ENCODE peak calls at places on chromosomes 1 and 21, in eight cellular contexts. One of them, this sample, is unnamed.

GRCh38 chr1:40316595-40317393 is at the start of gene COL9A2:
- DNase-seq in CD4-positive, CD25-positive, alpha-beta regulatory T cell: peak
- DNase-seq in fibroblast of lung: peak
- DNase-seq in Panc1: no peak
- DNase-seq in psoas muscle: peak
- DNase-seq in lung: no peak
- DNase-seq in cardiac muscle cell: peak
- DNase-seq in heart right ventricle: peak
- DNase-seq in this sample: peak

GRCh38 chr21:42834730-42835191 is 44.6 kb downstream of the WDR4 start:
- DNase-seq in cardiac muscle cell: no peak
- DNase-seq in fibroblast of lung: no peak
- DNase-seq in CD4-positive, CD25-positive, alpha-beta regulatory T cell: no peak
- DNase-seq in psoas muscle: no peak
- DNase-seq in heart right ventricle: no peak
- DNase-seq in lung: no peak
- DNase-seq in Panc1: no peak
- DNase-seq in this sample: no peak

GRCh38 chr1:68384321-68384813 is 65.4 kb downstream of the RPE65 start:
- DNase-seq in cardiac muscle cell: no peak
- DNase-seq in Panc1: peak
- DNase-seq in psoas muscle: no peak
- DNase-seq in lung: no peak
- DNase-seq in CD4-positive, CD25-positive, alpha-beta regulatory T cell: no peak
- DNase-seq in fibroblast of lung: peak
- DNase-seq in heart right ventricle: no peak
- DNase-seq in this sample: no peak

GRCh38 chr21:32131960-32132359 is 146.9 kb downstream of the MIS18A start:
- DNase-seq in fibroblast of lung: peak
- DNase-seq in cardiac muscle cell: no peak
- DNase-seq in heart right ventricle: no peak
- DNase-seq in lung: no peak
- DNase-seq in Panc1: no peak
- DNase-seq in psoas muscle: no peak
- DNase-seq in CD4-positive, CD25-positive, alpha-beta regulatory T cell: no peak
- DNase-seq in this sample: no peak

GRCh38 chr21:39444406-39445145 is 1.0 kb downstream of the LCA5L start:
- DNase-seq in psoas muscle: no peak
- DNase-seq in fibroblast of lung: peak
- DNase-seq in CD4-positive, CD25-positive, alpha-beta regulatory T cell: no peak
- DNase-seq in cardiac muscle cell: peak
- DNase-seq in lung: no peak
- DNase-seq in Panc1: no peak
- DNase-seq in heart right ventricle: no peak
- DNase-seq in this sample: peak

GRCh38 chr1:204923626-204924012 is 53.0 kb downstream of the NFASC start:
- DNase-seq in fibroblast of lung: no peak
- DNase-seq in heart right ventricle: no peak
- DNase-seq in psoas muscle: no peak
- DNase-seq in cardiac muscle cell: no peak
- DNase-seq in CD4-positive, CD25-positive, alpha-beta regulatory T cell: no peak
- DNase-seq in Panc1: no peak
- DNase-seq in lung: no peak
- DNase-seq in this sample: peak

GRCh38 chr1:151067185-151067584 is 3.4 kb upstream of the GABPB2 start:
- DNase-seq in lung: no peak
- DNase-seq in Panc1: no peak
- DNase-seq in fibroblast of lung: no peak
- DNase-seq in heart right ventricle: no peak
- DNase-seq in cardiac muscle cell: no peak
- DNase-seq in CD4-positive, CD25-positive, alpha-beta regulatory T cell: no peak
- DNase-seq in psoas muscle: no peak
- DNase-seq in this sample: no peak

GRCh38 chr1:182389619-182390047 is 2.0 kb downstream of the GLUL start:
- DNase-seq in heart right ventricle: no peak
- DNase-seq in Panc1: no peak
- DNase-seq in fibroblast of lung: no peak
- DNase-seq in CD4-positive, CD25-positive, alpha-beta regulatory T cell: no peak
- DNase-seq in psoas muscle: no peak
- DNase-seq in lung: peak
- DNase-seq in cardiac muscle cell: no peak
- DNase-seq in this sample: no peak

GRCh38 chr1:220528679-220529529 is 968 bp downstream of the MARK1 start:
- DNase-seq in Panc1: no peak
- DNase-seq in lung: no peak
- DNase-seq in psoas muscle: no peak
- DNase-seq in fibroblast of lung: no peak
- DNase-seq in CD4-positive, CD25-positive, alpha-beta regulatory T cell: no peak
- DNase-seq in heart right ventricle: peak
- DNase-seq in cardiac muscle cell: peak
- DNase-seq in this sample: no peak

GRCh38 chr1:202282596-202283283 is 59.0 kb downstream of the UBE2T start:
- DNase-seq in lung: no peak
- DNase-seq in heart right ventricle: no peak
- DNase-seq in psoas muscle: no peak
- DNase-seq in CD4-positive, CD25-positive, alpha-beta regulatory T cell: no peak
- DNase-seq in cardiac muscle cell: no peak
- DNase-seq in fibroblast of lung: peak
- DNase-seq in Panc1: no peak
- DNase-seq in this sample: no peak

GRCh38 chr1:175040324-175040910 is 17.2 kb upstream of the MRPS14 start:
- DNase-seq in Panc1: no peak
- DNase-seq in heart right ventricle: no peak
- DNase-seq in fibroblast of lung: no peak
- DNase-seq in lung: no peak
- DNase-seq in psoas muscle: no peak
- DNase-seq in CD4-positive, CD25-positive, alpha-beta regulatory T cell: no peak
- DNase-seq in cardiac muscle cell: no peak
- DNase-seq in this sample: no peak

GRCh38 chr1:53086504-53087070 is 24.6 kb downstream of the PODN start:
- DNase-seq in CD4-positive, CD25-positive, alpha-beta regulatory T cell: no peak
- DNase-seq in lung: no peak
- DNase-seq in heart right ventricle: no peak
- DNase-seq in Panc1: no peak
- DNase-seq in cardiac muscle cell: peak
- DNase-seq in fibroblast of lung: no peak
- DNase-seq in psoas muscle: no peak
- DNase-seq in this sample: no peak

GRCh38 chr1:241181471-241181870 is 175.5 kb downstream of the RGS7 start:
- DNase-seq in heart right ventricle: no peak
- DNase-seq in lung: no peak
- DNase-seq in fibroblast of lung: no peak
- DNase-seq in psoas muscle: no peak
- DNase-seq in Panc1: no peak
- DNase-seq in cardiac muscle cell: no peak
- DNase-seq in CD4-positive, CD25-positive, alpha-beta regulatory T cell: no peak
- DNase-seq in this sample: no peak

GRCh38 chr1:26177182-26177684 is at the start of gene CNKSR1:
- DNase-seq in heart right ventricle: no peak
- DNase-seq in CD4-positive, CD25-positive, alpha-beta regulatory T cell: no peak
- DNase-seq in cardiac muscle cell: peak
- DNase-seq in Panc1: no peak
- DNase-seq in lung: peak
- DNase-seq in psoas muscle: no peak
- DNase-seq in fibroblast of lung: no peak
- DNase-seq in this sample: no peak

GRCh38 chr21:35508389-35508888 is 459.3 kb upstream of the RUNX1 start:
- DNase-seq in psoas muscle: peak
- DNase-seq in Panc1: no peak
- DNase-seq in fibroblast of lung: peak
- DNase-seq in CD4-positive, CD25-positive, alpha-beta regulatory T cell: no peak
- DNase-seq in lung: peak
- DNase-seq in cardiac muscle cell: no peak
- DNase-seq in heart right ventricle: peak
- DNase-seq in this sample: no peak
- H3K27ac ChIP-seq in psoas muscle: no peak
- H3K27ac ChIP-seq in Panc1: no peak
- H3K27ac ChIP-seq in fibroblast of lung: no peak
- H3K27ac ChIP-seq in CD4-positive, CD25-positive, alpha-beta regulatory T cell: no peak
- H3K27ac ChIP-seq in lung: no peak
- H3K27ac ChIP-seq in cardiac muscle cell: no peak
- H3K27ac ChIP-seq in heart right ventricle: no peak
- H3K27ac ChIP-seq in this sample: no peak

GRCh38 chr1:85601930-85602329 is 21.4 kb downstream of the CCN1 start:
- DNase-seq in psoas muscle: no peak
- DNase-seq in lung: no peak
- DNase-seq in Panc1: no peak
- DNase-seq in cardiac muscle cell: no peak
- DNase-seq in heart right ventricle: no peak
- DNase-seq in CD4-positive, CD25-positive, alpha-beta regulatory T cell: no peak
- DNase-seq in fibroblast of lung: no peak
- DNase-seq in this sample: no peak

GRCh38 chr1:85597709-85598108 is 17.1 kb downstream of the CCN1 start:
- DNase-seq in Panc1: no peak
- DNase-seq in psoas muscle: no peak
- DNase-seq in cardiac muscle cell: no peak
- DNase-seq in heart right ventricle: no peak
- DNase-seq in fibroblast of lung: no peak
- DNase-seq in lung: no peak
- DNase-seq in CD4-positive, CD25-positive, alpha-beta regulatory T cell: no peak
- DNase-seq in this sample: no peak

GRCh38 chr1:85596947-85597346 is 16.4 kb downstream of the CCN1 start:
- DNase-seq in heart right ventricle: no peak
- DNase-seq in Panc1: no peak
- DNase-seq in lung: no peak
- DNase-seq in fibroblast of lung: no peak
- DNase-seq in CD4-positive, CD25-positive, alpha-beta regulatory T cell: no peak
- DNase-seq in psoas muscle: no peak
- DNase-seq in cardiac muscle cell: no peak
- DNase-seq in this sample: no peak

GRCh38 chr1:85599076-85599491 is 18.5 kb downstream of the CCN1 start:
- DNase-seq in CD4-positive, CD25-positive, alpha-beta regulatory T cell: no peak
- DNase-seq in lung: no peak
- DNase-seq in heart right ventricle: no peak
- DNase-seq in fibroblast of lung: no peak
- DNase-seq in Panc1: no peak
- DNase-seq in cardiac muscle cell: no peak
- DNase-seq in psoas muscle: peak
- DNase-seq in this sample: no peak

GRCh38 chr1:85599638-85600037 is 19.1 kb downstream of the CCN1 start:
- DNase-seq in heart right ventricle: no peak
- DNase-seq in fibroblast of lung: no peak
- DNase-seq in Panc1: no peak
- DNase-seq in cardiac muscle cell: no peak
- DNase-seq in CD4-positive, CD25-positive, alpha-beta regulatory T cell: no peak
- DNase-seq in lung: no peak
- DNase-seq in psoas muscle: no peak
- DNase-seq in this sample: no peak
- H3K27ac ChIP-seq in heart right ventricle: no peak
- H3K27ac ChIP-seq in fibroblast of lung: no peak
- H3K27ac ChIP-seq in Panc1: peak
- H3K27ac ChIP-seq in cardiac muscle cell: no peak
- H3K27ac ChIP-seq in CD4-positive, CD25-positive, alpha-beta regulatory T cell: no peak
- H3K27ac ChIP-seq in lung: no peak
- H3K27ac ChIP-seq in psoas muscle: peak
- H3K27ac ChIP-seq in this sample: no peak

GRCh38 chr1:55816456-55816794 is 601.3 kb upstream of the USP24 start:
- DNase-seq in Panc1: no peak
- DNase-seq in heart right ventricle: no peak
- DNase-seq in CD4-positive, CD25-positive, alpha-beta regulatory T cell: no peak
- DNase-seq in psoas muscle: no peak
- DNase-seq in lung: no peak
- DNase-seq in fibroblast of lung: peak
- DNase-seq in cardiac muscle cell: no peak
- DNase-seq in this sample: no peak

GRCh38 chr1:55817027-55817426 is 601.9 kb upstream of the USP24 start:
- DNase-seq in fibroblast of lung: no peak
- DNase-seq in lung: no peak
- DNase-seq in heart right ventricle: no peak
- DNase-seq in psoas muscle: no peak
- DNase-seq in Panc1: no peak
- DNase-seq in CD4-positive, CD25-positive, alpha-beta regulatory T cell: no peak
- DNase-seq in cardiac muscle cell: no peak
- DNase-seq in this sample: no peak

GRCh38 chr1:55814967-55815366 is 599.8 kb upstream of the USP24 start:
- DNase-seq in cardiac muscle cell: no peak
- DNase-seq in lung: no peak
- DNase-seq in Panc1: no peak
- DNase-seq in psoas muscle: no peak
- DNase-seq in fibroblast of lung: no peak
- DNase-seq in CD4-positive, CD25-positive, alpha-beta regulatory T cell: no peak
- DNase-seq in heart right ventricle: no peak
- DNase-seq in this sample: no peak

GRCh38 chr1:55813619-55814018 is 598.5 kb upstream of the USP24 start:
- DNase-seq in CD4-positive, CD25-positive, alpha-beta regulatory T cell: no peak
- DNase-seq in psoas muscle: peak
- DNase-seq in lung: no peak
- DNase-seq in fibroblast of lung: peak
- DNase-seq in heart right ventricle: peak
- DNase-seq in cardiac muscle cell: peak
- DNase-seq in Panc1: no peak
- DNase-seq in this sample: no peak

DNA sequence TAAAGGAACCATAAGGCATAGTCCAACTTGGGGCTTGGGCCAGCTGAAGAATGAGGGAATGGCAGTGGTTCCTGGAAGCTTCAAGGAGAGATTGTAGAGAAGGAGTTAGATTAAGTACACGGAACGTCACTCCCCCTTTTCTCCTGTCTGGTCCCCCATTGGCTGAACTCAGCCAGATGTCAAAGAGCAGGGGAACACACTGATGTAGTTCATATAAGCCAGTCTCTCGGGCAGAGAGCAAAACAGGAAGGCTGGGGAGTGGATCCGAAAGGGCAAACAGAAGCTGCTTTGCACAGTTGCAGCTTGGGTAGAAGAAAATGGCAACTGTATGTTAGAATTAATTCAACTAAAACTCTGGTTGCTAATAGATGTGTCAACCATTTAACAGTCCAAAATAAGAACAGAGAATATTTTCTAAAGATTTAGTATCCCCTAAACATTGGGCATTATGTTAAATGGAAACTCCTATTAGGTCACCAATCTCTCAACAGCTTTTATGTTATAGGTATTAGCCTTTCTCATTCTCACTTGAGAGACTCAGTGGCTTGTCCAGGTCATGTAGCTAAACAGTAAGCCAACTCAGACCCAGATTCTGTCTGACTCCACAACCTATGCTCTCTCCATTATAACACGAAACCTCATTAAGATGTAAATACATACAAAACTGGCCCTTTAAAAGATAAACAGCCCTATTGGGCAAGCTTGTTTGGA is 600.7 kb upstream of the USP24 start:
- DNase-seq in cardiac muscle cell: no peak
- DNase-seq in Panc1: no peak
- DNase-seq in lung: no peak
- DNase-seq in heart right ventricle: no peak
- DNase-seq in fibroblast of lung: no peak
- DNase-seq in CD4-positive, CD25-positive, alpha-beta regulatory T cell: no peak
- DNase-seq in psoas muscle: no peak
- DNase-seq in this sample: no peak
- H3K27ac ChIP-seq in cardiac muscle cell: no peak
- H3K27ac ChIP-seq in Panc1: no peak
- H3K27ac ChIP-seq in lung: no peak
- H3K27ac ChIP-seq in heart right ventricle: no peak
- H3K27ac ChIP-seq in fibroblast of lung: no peak
- H3K27ac ChIP-seq in CD4-positive, CD25-positive, alpha-beta regulatory T cell: no peak
- H3K27ac ChIP-seq in psoas muscle: no peak
- H3K27ac ChIP-seq in this sample: no peak

DNA sequence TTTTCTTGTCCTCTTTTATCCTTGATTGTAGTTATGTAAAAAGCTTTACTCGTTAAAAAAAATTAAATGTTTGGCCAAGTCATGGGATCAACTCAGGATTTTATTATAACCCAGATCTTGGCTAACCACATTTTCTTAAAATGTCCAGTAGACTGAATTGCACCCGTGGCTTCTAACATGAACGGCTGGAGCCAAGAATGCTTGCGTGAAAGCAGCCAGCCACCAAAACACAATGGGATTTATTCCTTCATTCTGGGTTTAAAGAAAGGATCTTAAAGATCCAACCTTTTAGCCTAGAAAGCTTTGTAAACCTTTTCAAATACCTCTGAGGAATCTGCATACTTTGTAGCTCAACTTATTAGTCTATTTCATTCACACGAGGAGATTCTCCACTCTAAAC is 404.4 kb downstream of the USP25 start:
- DNase-seq in psoas muscle: no peak
- DNase-seq in heart right ventricle: no peak
- DNase-seq in cardiac muscle cell: no peak
- DNase-seq in lung: no peak
- DNase-seq in CD4-positive, CD25-positive, alpha-beta regulatory T cell: no peak
- DNase-seq in fibroblast of lung: peak
- DNase-seq in Panc1: no peak
- DNase-seq in this sample: no peak
- H3K27ac ChIP-seq in psoas muscle: no peak
- H3K27ac ChIP-seq in heart right ventricle: no peak
- H3K27ac ChIP-seq in cardiac muscle cell: no peak
- H3K27ac ChIP-seq in lung: no peak
- H3K27ac ChIP-seq in CD4-positive, CD25-positive, alpha-beta regulatory T cell: no peak
- H3K27ac ChIP-seq in fibroblast of lung: no peak
- H3K27ac ChIP-seq in Panc1: no peak
- H3K27ac ChIP-seq in this sample: peak

This sample was measured in caudate nucleus.